ENCODE peak calls at places on chromosomes 6 and 20, in eight cellular contexts. B is fibroblast of the aortic adventitia, C is ovary, Q is WTC11, L is AG09309, W is sigmoid colon, U is stomach, X is neural progenitor cell. T is an unnamed sample.

GRCh38 chr20:12775041-12775440 is 233.7 kb upstream of the SPTLC3 start:
- DNase-seq in B (no peak), C (no peak), Q (no peak), L (no peak), W (no peak), U (no peak), X (no peak), T (no peak)

GRCh38 chr6:72825265-72825918 is 203.5 kb downstream of the KCNQ5 start:
- DNase-seq in B (peak; percentile 34), C (no peak), Q (no peak), L (peak; percentile 28), W (no peak), U (no peak), X (no peak), T (peak; percentile 17)

GRCh38 chr6:103893082-103893481 is 966.6 kb downstream of the HACE1 start:
- DNase-seq in B (peak; percentile 19), C (no peak), Q (no peak), L (no peak), W (no peak), U (no peak), X (no peak), T (no peak)

GRCh38 chr6:37556884-37557644 is 57.4 kb upstream of the CCDC167 start:
- DNase-seq in B (no peak), C (no peak), Q (no peak), L (no peak), W (no peak), U (no peak), X (no peak), T (no peak)

GRCh38 chr6:5967594-5967993 is 39.1 kb downstream of the NRN1 start:
- DNase-seq in B (no peak), C (no peak), Q (no peak), L (no peak), W (no peak), U (no peak), X (no peak), T (peak; percentile 52)

GRCh38 chr20:16490696-16491095 is 82.6 kb downstream of the KIF16B start:
- DNase-seq in B (no peak), C (no peak), Q (no peak), L (no peak), W (no peak), U (no peak), X (no peak), T (no peak)

GRCh38 chr20:59007758-59008511 is 881 bp upstream of the CTSZ start:
- DNase-seq in B (no peak), C (no peak), Q (no peak), L (no peak), W (peak; percentile 77), U (peak; percentile 36), X (no peak), T (no peak)

GRCh38 chr6:43979525-43979924 is 147.7 kb downstream of the MRPL14 start:
- DNase-seq in B (no peak), C (no peak), Q (no peak), L (no peak), W (no peak), U (no peak), X (no peak), T (no peak)

GRCh38 chr6:45709834-45710233 is 305.8 kb downstream of the CLIC5 start:
- DNase-seq in B (no peak), C (no peak), Q (no peak), L (no peak), W (no peak), U (no peak), X (no peak), T (no peak)

GRCh38 chr20:19252670-19253120 is 40.3 kb downstream of the SLC24A3 start:
- DNase-seq in B (no peak), C (no peak), Q (no peak), L (peak; percentile 67), W (peak; percentile 81), U (no peak), X (no peak), T (peak; percentile 99)

GRCh38 chr6:33391278-33392167 is at the start of gene KIFC1:
- DNase-seq in B (peak; percentile 100), C (peak; percentile 99), Q (peak; percentile 99), L (peak; percentile 99), W (peak; percentile 100), U (peak; percentile 99), X (peak; percentile 99), T (peak; percentile 99)

GRCh38 chr6:8539446-8539845 is 104.1 kb upstream of the SLC35B3 start:
- DNase-seq in B (peak; percentile 3), C (no peak), Q (no peak), L (no peak), W (no peak), U (no peak), X (peak; percentile 12), T (peak; percentile 55)
- TF ChIP-seq CTCF in B (no peak), C (no peak), Q (no peak), L (no peak), W (no peak), U (no peak), X (peak; percentile 51), T (peak; percentile 54)

DNA sequence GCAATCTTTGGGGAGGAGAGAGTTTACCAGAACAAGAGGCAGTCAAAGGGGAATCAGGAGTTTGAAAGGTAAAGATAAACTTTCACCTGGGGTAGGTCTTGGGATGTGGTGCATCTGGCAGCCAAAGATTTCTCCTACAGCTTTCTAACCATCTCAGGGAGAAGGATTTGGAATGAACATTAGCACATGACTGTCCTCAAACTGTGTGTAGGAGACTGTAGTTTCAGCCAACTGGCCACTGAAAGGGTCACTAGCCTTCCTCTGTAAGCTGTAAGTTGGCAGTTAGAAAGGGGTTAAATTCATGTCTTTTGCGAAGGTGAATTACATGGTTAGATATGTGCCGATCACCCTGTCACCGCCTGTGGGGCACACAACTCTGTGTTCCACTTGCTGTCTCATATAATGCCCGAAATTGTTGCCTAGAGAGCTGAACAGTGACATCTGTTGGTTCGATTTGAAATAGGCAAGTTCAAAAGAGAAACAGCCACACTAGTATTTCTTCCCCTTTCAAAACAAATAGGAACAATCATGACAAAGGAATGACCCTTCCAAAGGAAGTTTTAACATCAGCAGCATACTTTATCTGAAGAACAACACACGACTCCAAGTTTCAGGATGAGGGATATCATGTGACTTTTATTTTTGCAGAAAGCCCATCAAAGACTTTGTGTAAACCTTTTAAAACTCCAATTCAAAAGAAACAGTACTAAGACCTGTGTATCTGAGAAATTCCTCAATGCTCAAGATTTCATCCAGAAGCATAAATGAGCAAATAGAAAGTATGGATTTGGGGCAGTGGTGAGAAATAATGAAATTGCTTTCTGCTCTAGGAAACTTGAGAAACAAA is 1.1 kb upstream of the OPN5 start:
- DNase-seq in B (peak; percentile 85), C (no peak), Q (no peak), L (peak; percentile 28), W (no peak), U (peak; percentile 30), X (peak; percentile 66), T (peak; percentile 76)
- TF ChIP-seq CTCF in B (peak; percentile 79), C (peak; percentile 11), Q (no peak), L (peak; percentile 67), W (no peak), U (peak; percentile 49), X (peak; percentile 73), T (peak; percentile 41)

DNA sequence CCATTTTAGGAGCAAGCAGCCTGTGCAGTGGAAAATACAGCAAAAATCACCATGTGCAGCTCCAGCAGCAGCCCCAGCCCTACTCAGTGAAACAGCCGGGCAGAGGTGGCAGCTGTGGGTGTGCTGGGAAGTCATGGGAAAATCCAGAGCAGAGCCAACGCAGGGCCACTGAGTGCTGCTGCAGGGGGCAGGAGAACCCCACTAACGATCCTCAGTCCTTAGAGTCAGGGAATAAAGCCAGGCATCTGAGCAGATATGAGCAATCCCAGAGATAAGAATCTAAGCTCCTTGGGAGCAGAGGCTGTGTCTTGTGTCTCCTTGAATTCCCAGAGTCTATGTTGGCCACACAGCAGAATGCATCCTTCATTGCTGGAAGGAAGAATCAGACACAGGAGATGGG is 493.1 kb upstream of the MAP3K7 start:
- DNase-seq in B (no peak), C (no peak), Q (no peak), L (no peak), W (no peak), U (no peak), X (peak; percentile 31), T (no peak)
- TF ChIP-seq CTCF in B (no peak), C (no peak), Q (no peak), L (no peak), W (no peak), U (no peak), X (peak; percentile 31), T (no peak)

GRCh38 chr20:47782920-47783552 is 2.2 kb downstream of the SULF2 start:
- DNase-seq in B (no peak), C (no peak), Q (no peak), L (no peak), W (no peak), U (no peak), X (no peak), T (no peak)
- TF ChIP-seq CTCF in B (no peak), C (no peak), Q (no peak), L (no peak), W (no peak), U (no peak), X (peak; percentile 23), T (no peak)

DNA sequence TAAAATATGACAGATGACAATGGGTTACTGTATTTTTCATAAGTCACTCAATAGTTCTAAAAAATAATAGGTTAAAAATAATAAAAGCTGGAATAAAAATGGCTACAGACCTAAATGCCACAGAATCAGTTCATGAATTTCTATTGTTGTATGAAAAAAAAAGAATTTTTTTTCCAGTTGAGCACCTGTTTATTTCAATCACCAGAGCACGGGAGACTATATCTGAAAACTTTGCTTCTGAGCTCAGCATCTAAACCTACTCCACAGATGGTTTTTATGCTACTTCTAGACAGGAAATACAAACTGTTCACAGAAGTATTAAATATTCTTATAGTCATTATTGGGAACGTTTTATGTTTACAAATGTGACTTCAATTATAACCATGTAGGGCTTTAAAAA is 50.4 kb downstream of the HMGN3 start:
- DNase-seq in B (no peak), C (no peak), Q (no peak), L (no peak), W (no peak), U (no peak), X (no peak), T (no peak)
- TF ChIP-seq CTCF in B (no peak), C (no peak), Q (no peak), L (no peak), W (no peak), U (no peak), X (no peak), T (no peak)